ENCODE peak calls at places on chromosomes 3 and 15, in eight cellular contexts. P is hepatocyte; T is neuronal stem cell; W is body of pancreas; L is right cardiac atrium; Q is PC-3; K is naive thymus-derived CD4-positive, alpha-beta T cell; Z is aorta. U is an unnamed sample.

GRCh38 chr3:8885806-8886205 is 77.5 kb downstream of the RAD18 start:
- DNase-seq in Q (no peak), K (no peak), Z (no peak), W (no peak), L (no peak), P (no peak), T (no peak), U (no peak)

GRCh38 chr15:68578175-68578959 is 426 bp upstream of the CORO2B start:
- DNase-seq in L (peak; percentile 93), K (no peak), Z (peak; percentile 85), Q (peak; percentile 32), W (peak; percentile 51), P (peak; percentile 78), T (no peak), U (peak; percentile 78)

GRCh38 chr3:102237838-102238237 is 197.0 kb upstream of the ZPLD1 start:
- DNase-seq in Z (no peak), L (no peak), T (no peak), W (no peak), K (no peak), Q (no peak), P (no peak), U (no peak)

GRCh38 chr3:143311096-143311495 is 191.5 kb downstream of the CHST2 start:
- DNase-seq in Z (no peak), T (no peak), P (no peak), K (no peak), Q (no peak), L (no peak), W (no peak), U (no peak)

GRCh38 chr3:11195201-11195600 is 40.9 kb downstream of the HRH1 start:
- DNase-seq in Z (no peak), Q (no peak), T (no peak), W (no peak), P (peak; percentile 28), L (no peak), K (no peak), U (peak; percentile 11)

GRCh38 chr3:51275096-51275805 is 109.8 kb upstream of the MANF start:
- DNase-seq in K (no peak), T (no peak), W (no peak), Q (no peak), P (no peak), L (no peak), Z (no peak), U (no peak)

GRCh38 chr3:52986938-52987337 is 58.9 kb downstream of the SFMBT1 start:
- DNase-seq in Z (no peak), T (no peak), P (no peak), Q (no peak), L (no peak), W (no peak), K (no peak), U (peak; percentile 18)

GRCh38 chr15:63892794-63893441 is 59.2 kb upstream of the HERC1 start:
- DNase-seq in W (no peak), K (peak; percentile 83), L (no peak), T (no peak), Q (no peak), Z (peak; percentile 74), P (no peak), U (no peak)

GRCh38 chr3:14602006-14602803 is 49.4 kb upstream of the CCDC174 start:
- DNase-seq in Z (no peak), K (no peak), P (peak; percentile 42), L (no peak), Q (peak; percentile 11), W (no peak), T (no peak), U (no peak)
- H3K27me3 ChIP-seq in Z (peaks cover 1% of the 10 kb centered on the region), K (no peaks in the 10 kb centered on the region), P (peaks cover 39% of the 10 kb centered on the region), L (no peaks in the 10 kb centered on the region), Q (peaks cover 27% of the 10 kb centered on the region), W (no peaks in the 10 kb centered on the region), T (peaks cover 88% of the 10 kb centered on the region), U (peaks cover 7% of the 10 kb centered on the region)

DNA sequence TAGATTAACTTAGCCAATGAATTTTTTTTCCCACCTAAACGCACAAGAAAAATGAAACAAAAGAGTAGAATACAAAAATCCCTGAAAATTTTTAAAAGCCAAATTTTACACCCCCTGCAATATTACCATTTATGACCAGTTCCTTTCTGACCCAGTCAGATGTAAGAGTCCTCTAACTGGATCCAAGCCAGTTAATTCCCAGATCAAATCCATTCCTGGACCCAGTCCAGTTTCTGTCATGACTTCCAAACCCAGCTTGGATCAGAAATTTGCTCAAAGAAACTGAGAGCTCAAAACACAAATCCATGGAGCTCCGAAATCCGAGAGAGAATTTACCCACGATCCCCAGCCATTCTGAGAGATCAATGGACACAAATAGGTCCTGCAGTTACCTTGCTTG is 17.0 kb upstream of the ALDH1L1 start:
- DNase-seq in T (no peak), P (no peak), W (peak; percentile 47), L (no peak), K (no peak), Q (no peak), Z (no peak), U (no peak)
- H3K9me3 ChIP-seq in T (peaks cover 3% of the 10 kb centered on the region), P (peaks cover 15% of the 10 kb centered on the region), W (no peaks in the 10 kb centered on the region), L (no peaks in the 10 kb centered on the region), K (no peaks in the 10 kb centered on the region), Q (peaks cover 11% of the 10 kb centered on the region), Z (no peaks in the 10 kb centered on the region), U (no peaks in the 10 kb centered on the region)

GRCh38 chr3:30082652-30083051 is 523.7 kb upstream of the TGFBR2 start:
- DNase-seq in K (no peak), P (no peak), Q (no peak), Z (no peak), T (no peak), L (no peak), W (no peak), U (no peak)

GRCh38 chr3:30083315-30083714 is 523.1 kb upstream of the TGFBR2 start:
- DNase-seq in W (no peak), P (no peak), L (no peak), T (no peak), K (no peak), Z (no peak), Q (peak; percentile 53), U (no peak)

GRCh38 chr3:30084971-30085403 is 521.4 kb upstream of the TGFBR2 start:
- DNase-seq in K (no peak), Z (no peak), Q (no peak), T (no peak), L (no peak), W (no peak), P (no peak), U (no peak)

GRCh38 chr3:30084304-30084703 is 522.1 kb upstream of the TGFBR2 start:
- DNase-seq in Z (no peak), L (no peak), W (no peak), P (no peak), T (no peak), Q (no peak), K (no peak), U (no peak)

DNA sequence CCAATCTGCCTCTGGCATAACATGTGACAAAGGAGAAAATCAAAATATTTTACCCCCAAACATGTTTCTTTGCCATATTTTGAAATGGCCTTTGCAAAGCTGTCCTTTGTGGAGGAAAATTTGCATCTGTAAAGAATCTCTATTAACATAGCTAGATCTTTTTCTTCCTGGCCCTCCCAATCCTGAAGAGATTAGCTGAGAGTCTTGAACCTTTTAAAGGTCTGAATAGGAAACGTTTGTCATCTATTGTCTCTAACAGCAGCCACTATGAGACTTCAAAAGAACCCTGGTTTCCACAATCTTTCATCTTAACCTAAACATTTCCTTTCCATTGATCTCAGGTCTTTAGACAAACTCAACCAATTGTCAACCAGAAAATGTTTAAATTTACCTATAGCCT is 520.9 kb upstream of the TGFBR2 start:
- DNase-seq in T (no peak), Q (no peak), Z (no peak), W (no peak), P (no peak), K (no peak), L (no peak), U (no peak)
- H3K4me3 ChIP-seq in T (no peak overlapping the region), Q (no peak overlapping the region), Z (no peak overlapping the region), W (no peak overlapping the region), P (no peak overlapping the region), K (no peak overlapping the region), L (no peak overlapping the region), U (no peak overlapping the region)

GRCh38 chr15:77623008-77623877 is 9.5 kb downstream of the LINGO1 start:
- DNase-seq in Z (no peak), L (no peak), W (no peak), K (no peak), T (no peak), P (peak; percentile 49), Q (no peak), U (no peak)
- H3K27me3 ChIP-seq in Z (no peaks in the 10 kb centered on the region), L (no peaks in the 10 kb centered on the region), W (no peaks in the 10 kb centered on the region), K (no peaks in the 10 kb centered on the region), T (no peaks in the 10 kb centered on the region), P (no peaks in the 10 kb centered on the region), Q (no peaks in the 10 kb centered on the region), U (no peaks in the 10 kb centered on the region)